ENCODE peak calls at places on chromosomes 4 and X, in six cellular contexts. One of them, this sample, is unnamed.

GRCh38 chr4:72828864-72829263 is 240.7 kb downstream of the COX18 start:
- DNase-seq in fibroblast of mammary gland: no peak
- DNase-seq in GM13977: no peak
- DNase-seq in IMR-90: no peak
- DNase-seq in AG10803: no peak
- DNase-seq in sigmoid colon: no peak
- DNase-seq in this sample: no peak

GRCh38 chr4:77819409-77819835 is 254 bp upstream of the CNOT6L start:
- DNase-seq in fibroblast of mammary gland: no peak
- DNase-seq in GM13977: peak
- DNase-seq in IMR-90: no peak
- DNase-seq in AG10803: no peak
- DNase-seq in sigmoid colon: no peak
- DNase-seq in this sample: no peak

GRCh38 chr4:71860643-71861042 is 76.8 kb upstream of the GC start:
- DNase-seq in fibroblast of mammary gland: peak
- DNase-seq in GM13977: no peak
- DNase-seq in IMR-90: no peak
- DNase-seq in AG10803: no peak
- DNase-seq in sigmoid colon: no peak
- DNase-seq in this sample: no peak

GRCh38 chr4:1200425-1201035 is 28.1 kb upstream of the SPON2 start:
- DNase-seq in fibroblast of mammary gland: peak
- DNase-seq in GM13977: no peak
- DNase-seq in IMR-90: peak
- DNase-seq in AG10803: peak
- DNase-seq in sigmoid colon: peak
- DNase-seq in this sample: peak

GRCh38 chrX:8067754-8068469 is 103.2 kb downstream of the VCX2 start:
- DNase-seq in fibroblast of mammary gland: peak
- DNase-seq in GM13977: no peak
- DNase-seq in IMR-90: peak
- DNase-seq in AG10803: no peak
- DNase-seq in sigmoid colon: no peak
- DNase-seq in this sample: no peak

GRCh38 chr4:110869862-110870577 is 247.1 kb upstream of the PITX2 start:
- DNase-seq in fibroblast of mammary gland: peak
- DNase-seq in GM13977: peak
- DNase-seq in IMR-90: peak
- DNase-seq in AG10803: peak
- DNase-seq in sigmoid colon: no peak
- DNase-seq in this sample: no peak

GRCh38 chr4:42453612-42454011 is 56.3 kb downstream of the SHISA3 start:
- DNase-seq in fibroblast of mammary gland: no peak
- DNase-seq in GM13977: no peak
- DNase-seq in IMR-90: no peak
- DNase-seq in AG10803: no peak
- DNase-seq in sigmoid colon: no peak
- DNase-seq in this sample: no peak

GRCh38 chrX:47218920-47219815 is 687 bp downstream of the CDK16 start:
- DNase-seq in fibroblast of mammary gland: no peak
- DNase-seq in GM13977: peak
- DNase-seq in IMR-90: no peak
- DNase-seq in AG10803: no peak
- DNase-seq in sigmoid colon: peak
- DNase-seq in this sample: no peak

GRCh38 chr4:24070117-24070516 is 180.3 kb upstream of the PPARGC1A start:
- DNase-seq in fibroblast of mammary gland: peak
- DNase-seq in GM13977: no peak
- DNase-seq in IMR-90: peak
- DNase-seq in AG10803: peak
- DNase-seq in sigmoid colon: no peak
- DNase-seq in this sample: peak

GRCh38 chrX:47628980-47629379 is 750 bp downstream of the CFP start:
- DNase-seq in fibroblast of mammary gland: no peak
- DNase-seq in GM13977: no peak
- DNase-seq in IMR-90: no peak
- DNase-seq in AG10803: no peak
- DNase-seq in sigmoid colon: no peak
- DNase-seq in this sample: no peak

GRCh38 chr4:115356176-115356575 is 242.8 kb upstream of the NDST4 start:
- DNase-seq in fibroblast of mammary gland: no peak
- DNase-seq in GM13977: no peak
- DNase-seq in IMR-90: no peak
- DNase-seq in AG10803: no peak
- DNase-seq in sigmoid colon: no peak
- DNase-seq in this sample: no peak

GRCh38 chrX:28848707-28849106 is 261.5 kb downstream of the IL1RAPL1 start:
- DNase-seq in fibroblast of mammary gland: no peak
- DNase-seq in GM13977: no peak
- DNase-seq in IMR-90: no peak
- DNase-seq in AG10803: no peak
- DNase-seq in sigmoid colon: no peak
- DNase-seq in this sample: no peak

GRCh38 chr4:87077834-87078585 is 142.4 kb downstream of the KLHL8 start:
- DNase-seq in fibroblast of mammary gland: no peak
- DNase-seq in GM13977: no peak
- DNase-seq in IMR-90: no peak
- DNase-seq in AG10803: no peak
- DNase-seq in sigmoid colon: no peak
- DNase-seq in this sample: no peak

GRCh38 chrX:11143931-11144678 is 33.0 kb downstream of the HCCS start:
- DNase-seq in fibroblast of mammary gland: peak
- DNase-seq in GM13977: peak
- DNase-seq in IMR-90: peak
- DNase-seq in AG10803: peak
- DNase-seq in sigmoid colon: peak
- DNase-seq in this sample: peak

GRCh38 chrX:65534450-65535292 is at the start of gene LAS1L:
- DNase-seq in fibroblast of mammary gland: peak
- DNase-seq in GM13977: peak
- DNase-seq in IMR-90: peak
- DNase-seq in AG10803: peak
- DNase-seq in sigmoid colon: peak
- DNase-seq in this sample: peak
- TF ChIP-seq CTCF in fibroblast of mammary gland: no peak
- TF ChIP-seq CTCF in GM13977: no peak
- TF ChIP-seq CTCF in IMR-90: no peak
- TF ChIP-seq CTCF in AG10803: no peak
- TF ChIP-seq CTCF in sigmoid colon: no peak
- TF ChIP-seq CTCF in this sample: no peak

DNA sequence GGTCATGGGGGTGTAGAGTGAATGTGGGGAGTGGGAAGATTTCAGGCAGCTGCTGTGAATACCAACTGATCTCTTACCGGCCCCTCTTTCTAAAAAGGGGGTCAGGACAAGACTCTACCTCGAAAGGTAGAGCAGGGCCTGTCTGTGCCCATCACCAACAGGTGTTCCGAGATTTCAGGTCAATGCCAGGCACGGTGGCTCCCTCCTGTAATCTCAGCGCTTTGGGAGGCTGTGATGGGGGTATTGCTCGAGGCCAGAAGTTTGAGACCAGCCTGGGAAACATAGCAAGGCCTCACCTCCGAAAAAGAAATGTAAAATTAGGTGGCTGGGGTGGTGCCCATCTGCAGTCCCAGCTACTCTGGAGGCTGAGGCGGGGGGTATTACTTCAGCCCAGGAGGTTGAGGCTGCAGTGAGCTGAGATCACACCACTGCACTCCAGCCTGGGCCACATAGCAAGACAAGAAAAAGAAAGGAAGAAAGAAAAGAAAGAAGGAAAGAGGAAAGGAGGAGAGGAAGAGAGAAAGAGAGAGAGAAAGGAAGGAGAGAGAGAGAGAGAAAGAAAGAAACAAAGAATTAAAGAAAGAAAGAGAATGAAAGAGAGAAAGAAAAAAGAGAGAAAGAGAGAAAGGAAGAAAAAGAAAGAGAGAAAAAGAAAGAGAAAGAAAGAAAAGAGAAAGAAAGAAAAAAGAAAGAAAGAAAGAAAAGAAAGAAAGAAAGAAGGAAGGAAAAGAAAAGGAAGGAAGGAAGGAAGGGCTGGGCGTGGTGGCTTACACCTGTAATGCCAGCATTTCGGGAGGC is 50.1 kb downstream of the CRLF2 start:
- DNase-seq in fibroblast of mammary gland: no peak
- DNase-seq in GM13977: no peak
- DNase-seq in IMR-90: no peak
- DNase-seq in AG10803: no peak
- DNase-seq in sigmoid colon: no peak
- DNase-seq in this sample: no peak
- TF ChIP-seq CTCF in fibroblast of mammary gland: no peak
- TF ChIP-seq CTCF in GM13977: no peak
- TF ChIP-seq CTCF in IMR-90: no peak
- TF ChIP-seq CTCF in AG10803: no peak
- TF ChIP-seq CTCF in sigmoid colon: no peak
- TF ChIP-seq CTCF in this sample: no peak

GRCh38 chrX:49192722-49193328 is 6.7 kb upstream of the PRICKLE3 start:
- DNase-seq in fibroblast of mammary gland: peak
- DNase-seq in GM13977: no peak
- DNase-seq in IMR-90: peak
- DNase-seq in AG10803: no peak
- DNase-seq in sigmoid colon: no peak
- DNase-seq in this sample: no peak
- TF ChIP-seq CTCF in fibroblast of mammary gland: peak
- TF ChIP-seq CTCF in GM13977: peak
- TF ChIP-seq CTCF in IMR-90: peak
- TF ChIP-seq CTCF in AG10803: peak
- TF ChIP-seq CTCF in sigmoid colon: no peak
- TF ChIP-seq CTCF in this sample: peak

GRCh38 chrX:95332530-95332929 is 1352.1 kb upstream of the DIAPH2 start:
- DNase-seq in fibroblast of mammary gland: no peak
- DNase-seq in GM13977: no peak
- DNase-seq in IMR-90: no peak
- DNase-seq in AG10803: no peak
- DNase-seq in sigmoid colon: no peak
- DNase-seq in this sample: no peak
- TF ChIP-seq CTCF in fibroblast of mammary gland: no peak
- TF ChIP-seq CTCF in GM13977: no peak
- TF ChIP-seq CTCF in IMR-90: no peak
- TF ChIP-seq CTCF in AG10803: no peak
- TF ChIP-seq CTCF in sigmoid colon: no peak
- TF ChIP-seq CTCF in this sample: no peak

DNA sequence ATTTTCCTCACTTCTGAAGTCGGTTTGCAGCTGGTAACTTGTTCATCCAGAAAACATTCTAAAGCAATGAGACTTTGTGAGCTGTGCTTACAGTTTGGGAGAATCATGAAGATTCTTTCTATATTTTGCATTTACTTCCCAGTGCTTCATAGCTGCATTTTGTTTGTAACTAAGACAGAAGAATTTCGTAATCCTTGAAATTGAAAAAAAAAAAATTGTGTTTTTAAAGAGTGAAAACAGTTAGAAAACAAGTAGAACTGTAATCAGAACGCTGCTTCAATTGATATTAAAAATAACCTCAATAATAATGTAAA is 392.4 kb downstream of the UNC5C start:
- DNase-seq in fibroblast of mammary gland: no peak
- DNase-seq in GM13977: no peak
- DNase-seq in IMR-90: no peak
- DNase-seq in AG10803: no peak
- DNase-seq in sigmoid colon: no peak
- DNase-seq in this sample: no peak
- TF ChIP-seq CTCF in fibroblast of mammary gland: no peak
- TF ChIP-seq CTCF in GM13977: no peak
- TF ChIP-seq CTCF in IMR-90: no peak
- TF ChIP-seq CTCF in AG10803: no peak
- TF ChIP-seq CTCF in sigmoid colon: no peak
- TF ChIP-seq CTCF in this sample: no peak

GRCh38 chr4:7192252-7193039 is at the start of gene SORCS2:
- DNase-seq in fibroblast of mammary gland: peak
- DNase-seq in GM13977: peak
- DNase-seq in IMR-90: peak
- DNase-seq in AG10803: peak
- DNase-seq in sigmoid colon: peak
- DNase-seq in this sample: no peak
- TF ChIP-seq CTCF in fibroblast of mammary gland: peak
- TF ChIP-seq CTCF in GM13977: peak
- TF ChIP-seq CTCF in IMR-90: peak
- TF ChIP-seq CTCF in AG10803: peak
- TF ChIP-seq CTCF in sigmoid colon: no peak
- TF ChIP-seq CTCF in this sample: peak